ENCODE peak calls at places on chromosomes 12 and 14, in six cellular contexts. K is MM.1S; C is CD4-positive, CD25-positive, alpha-beta regulatory T cell; B is stomach; S is pancreas; G is CD8-positive, alpha-beta memory T cell. M is an unnamed sample.

GRCh38 chr14:81729622-81730021 is 196.0 kb upstream of the SEL1L start:
- DNase-seq in K (no peak), G (no peak), C (no peak), B (no peak), S (no peak), M (no peak)

GRCh38 chr12:13841358-13841757 is 140.0 kb downstream of the GRIN2B start:
- DNase-seq in S (no peak), C (no peak), B (no peak), K (no peak), G (no peak), M (no peak)

GRCh38 chr12:128542844-128543243 is 275.9 kb downstream of the TMEM132C start:
- DNase-seq in G (no peak), S (no peak), C (no peak), K (peak; percentile 33), B (no peak), M (no peak)

GRCh38 chr12:103778781-103779180 is 62.3 kb downstream of the NT5DC3 start:
- DNase-seq in G (no peak), B (no peak), K (no peak), S (no peak), C (no peak), M (no peak)

GRCh38 chr12:121175383-121176119 is 34.4 kb upstream of the P2RX4 start:
- DNase-seq in K (no peak), G (no peak), C (no peak), B (no peak), S (peak; percentile 26), M (no peak)

GRCh38 chr14:76461886-76462285 is 85.9 kb downstream of the ESRRB start:
- DNase-seq in K (no peak), B (no peak), G (no peak), C (no peak), S (no peak), M (no peak)

GRCh38 chr12:18165422-18165871 is 75.5 kb upstream of the RERGL start:
- DNase-seq in G (no peak), B (no peak), C (no peak), S (no peak), K (peak; percentile 80), M (peak; percentile 3)

GRCh38 chr12:34603382-34604035 is 581.2 kb downstream of the ALG10 start:
- DNase-seq in C (no peak), B (no peak), S (no peak), G (no peak), K (no peak), M (no peak)

GRCh38 chr12:1925125-1925963 is 6.9 kb upstream of the CACNA2D4 start:
- DNase-seq in S (peak; percentile 10), K (no peak), C (no peak), G (no peak), B (peak; percentile 22), M (no peak)

GRCh38 chr14:89240414-89240813 is 176.6 kb downstream of the FOXN3 start:
- DNase-seq in C (no peak), K (no peak), B (no peak), G (no peak), S (no peak), M (no peak)

GRCh38 chr14:76832503-76832988 is 6.3 kb downstream of the LRRC74A start:
- DNase-seq in K (no peak), S (no peak), G (no peak), B (no peak), C (no peak), M (peak; percentile 13)

GRCh38 chr12:3532931-3533702 is 42.1 kb downstream of the PRMT8 start:
- DNase-seq in K (no peak), S (no peak), G (no peak), C (no peak), B (no peak), M (no peak)

GRCh38 chr12:112716099-112717093 is 75.2 kb upstream of the RPH3A start:
- DNase-seq in K (no peak), S (no peak), C (no peak), G (no peak), B (no peak), M (no peak)

GRCh38 chr14:69363055-69363454 is 35.0 kb downstream of the ERH start:
- DNase-seq in G (no peak), S (no peak), B (no peak), K (no peak), C (no peak), M (no peak)

GRCh38 chr12:117485984-117486839 is 124.8 kb upstream of the NOS1 start:
- DNase-seq in G (no peak), K (no peak), B (no peak), S (no peak), C (no peak), M (no peak)

GRCh38 chr12:13154027-13154538 is 42.4 kb upstream of the EMP1 start:
- DNase-seq in C (no peak), B (no peak), S (no peak), K (peak; percentile 48), G (no peak), M (no peak)

GRCh38 chr12:122078141-122079037 is at the start of gene MLXIP:
- DNase-seq in C (peak; percentile 84), B (peak; percentile 96), G (peak; percentile 84), K (peak; percentile 87), S (peak; percentile 93), M (peak; percentile 85)

GRCh38 chr12:47868041-47868440 is 36.8 kb downstream of the VDR start:
- DNase-seq in G (no peak), B (no peak), C (no peak), K (no peak), S (no peak), M (no peak)

GRCh38 chr14:34252227-34252626 is 209.8 kb downstream of the SPTSSA start:
- DNase-seq in B (no peak), C (no peak), S (no peak), G (no peak), K (no peak), M (no peak)

GRCh38 chr12:102740157-102741032 is 176.6 kb downstream of the PAH start:
- DNase-seq in S (no peak), G (no peak), C (no peak), K (peak; percentile 46), B (no peak), M (no peak)

GRCh38 chr14:85391892-85392291 is 138.1 kb upstream of the FLRT2 start:
- DNase-seq in G (no peak), C (no peak), B (no peak), S (no peak), K (no peak), M (no peak)

GRCh38 chr12:117121456-117121855 is 22.2 kb upstream of the TESC start:
- DNase-seq in S (no peak), C (no peak), G (no peak), K (no peak), B (no peak), M (no peak)

GRCh38 chr12:49588281-49588680 is 17.2 kb downstream of the FAM186B start:
- DNase-seq in C (no peak), G (no peak), K (no peak), S (no peak), B (no peak), M (no peak)

GRCh38 chr12:55934343-55934742 is 3.4 kb downstream of the DGKA start:
- DNase-seq in C (no peak), B (no peak), K (no peak), G (no peak), S (no peak), M (no peak)
- H3K4me1 ChIP-seq in C (peaks cover 72% of the 10 kb centered on the region), B (peaks cover 24% of the 10 kb centered on the region), K (peaks cover 20% of the 10 kb centered on the region), G (peaks cover 79% of the 10 kb centered on the region), S (peaks cover 19% of the 10 kb centered on the region), M (peaks cover 81% of the 10 kb centered on the region)

GRCh38 chr14:50342211-50343080 is 30.3 kb downstream of the DMAC2L start:
- DNase-seq in C (no peak), S (peak; percentile 51), G (peak; percentile 21), K (no peak), B (no peak), M (no peak)
- H3K4me3 ChIP-seq in C (no peak overlapping the region), S (no peak overlapping the region), G (no peak overlapping the region), K (no peak overlapping the region), B (peak overlapping the region; percentile 20), M (no peak overlapping the region)

GRCh38 chr12:82994117-82994516 is 307.4 kb downstream of the TMTC2 start:
- DNase-seq in S (no peak), C (no peak), K (no peak), G (no peak), B (no peak), M (no peak)

GRCh38 chr12:82993610-82994009 is 306.9 kb downstream of the TMTC2 start:
- DNase-seq in C (no peak), S (no peak), B (no peak), K (no peak), G (no peak), M (no peak)

GRCh38 chr12:82998509-82998908 is 311.8 kb downstream of the TMTC2 start:
- DNase-seq in K (no peak), B (no peak), C (no peak), S (no peak), G (no peak), M (no peak)

GRCh38 chr12:82996168-82996812 is 309.6 kb downstream of the TMTC2 start:
- DNase-seq in G (no peak), B (no peak), C (no peak), S (peak; percentile 48), K (no peak), M (no peak)
- H3K27me3 ChIP-seq in G (no peaks in the 10 kb centered on the region), B (no peaks in the 10 kb centered on the region), C (no peaks in the 10 kb centered on the region), S (no peaks in the 10 kb centered on the region), K (no peaks in the 10 kb centered on the region), M (no peaks in the 10 kb centered on the region)

GRCh38 chr12:50614167-50614762 is 109.5 kb downstream of the DIP2B start:
- DNase-seq in G (no peak), S (no peak), B (no peak), K (no peak), C (no peak), M (no peak)

GRCh38 chr12:50615534-50616296 is 110.9 kb downstream of the DIP2B start:
- DNase-seq in C (no peak), S (no peak), G (no peak), B (no peak), K (no peak), M (no peak)

GRCh38 chr12:50611021-50611420 is 106.2 kb downstream of the DIP2B start:
- DNase-seq in B (no peak), K (no peak), S (no peak), G (no peak), C (no peak), M (no peak)

GRCh38 chr12:50612882-50613281 is 108.1 kb downstream of the DIP2B start:
- DNase-seq in C (no peak), K (no peak), S (no peak), B (no peak), G (no peak), M (no peak)

GRCh38 chr12:50613463-50613862 is 108.7 kb downstream of the DIP2B start:
- DNase-seq in S (no peak), C (no peak), B (no peak), G (no peak), K (no peak), M (no peak)
- H3K4me1 ChIP-seq in S (peaks cover 8% of the 10 kb centered on the region), C (no peaks in the 10 kb centered on the region), B (peaks cover 19% of the 10 kb centered on the region), G (peaks cover 5% of the 10 kb centered on the region), K (no peaks in the 10 kb centered on the region), M (no peaks in the 10 kb centered on the region)

DNA sequence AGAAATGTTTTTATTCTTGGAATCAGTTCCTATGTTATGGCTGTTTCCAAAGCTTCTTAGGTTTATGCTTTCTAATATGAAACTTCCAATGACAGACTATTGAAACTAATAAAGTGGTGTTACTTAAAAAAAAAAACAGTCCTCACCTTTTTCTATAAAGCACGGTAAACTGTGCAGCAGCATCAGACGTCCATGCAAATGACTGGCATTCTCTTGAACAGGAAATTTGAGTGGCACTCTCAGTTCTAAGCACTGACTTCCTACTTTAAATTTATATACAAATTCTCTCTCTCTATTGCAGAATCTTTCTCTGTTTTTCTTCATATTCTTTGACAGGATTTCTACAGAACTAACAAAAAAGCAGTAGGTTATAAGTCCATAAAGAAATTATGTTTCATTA is 2.8 kb upstream of the RAD51AP1 start:
- DNase-seq in S (no peak), B (no peak), K (peak; percentile 53), G (no peak), C (no peak), M (no peak)
- H3K4me3 ChIP-seq in S (no peak overlapping the region), B (no peak overlapping the region), K (peak overlapping the region; percentile 17), G (no peak overlapping the region), C (no peak overlapping the region), M (no peak overlapping the region)

M was measured in CD4-positive, alpha-beta memory T cell.